ENCODE peak calls at places on chromosomes 12 and 14, in five cellular contexts. S is right atrium auricular region, L is IMR-90, K is fibroblast of mammary gland, T is fibroblast of pulmonary artery. B is an unnamed sample.

GRCh38 chr14:69325646-69326265 is 65.8 kb downstream of the GALNT16 start:
- DNase-seq in T (no peak), S (no peak), K (no peak), L (no peak), B (no peak)

GRCh38 chr12:109475993-109476806 is 900 bp downstream of the KCTD10 start:
- DNase-seq in K (peak), L (no peak), T (no peak), S (no peak), B (no peak)

GRCh38 chr12:124927325-124928094 is 13.1 kb upstream of the UBC start:
- DNase-seq in L (peak), T (peak), S (peak), K (peak), B (peak)

GRCh38 chr12:102407776-102408486 is 72.4 kb downstream of the IGF1 start:
- DNase-seq in K (peak), S (no peak), L (peak), T (no peak), B (no peak)

GRCh38 chr14:54776361-54777001 is 126.1 kb downstream of the GCH1 start:
- DNase-seq in L (peak), T (peak), K (peak), S (no peak), B (peak)

GRCh38 chr12:92473564-92473963 is 229.2 kb upstream of the PLEKHG7 start:
- DNase-seq in T (no peak), K (no peak), S (no peak), L (no peak), B (no peak)

GRCh38 chr12:59895161-59895785 is 299.4 kb downstream of the SLC16A7 start:
- DNase-seq in S (no peak), T (no peak), K (no peak), L (no peak), B (no peak)

GRCh38 chr12:27595231-27595642 is 71.2 kb downstream of the PPFIBP1 start:
- DNase-seq in S (peak), K (peak), L (peak), T (peak), B (no peak)

GRCh38 chr12:123141615-123142517 is 9.0 kb downstream of the PITPNM2 start:
- DNase-seq in K (peak), L (peak), T (peak), S (peak), B (peak)

GRCh38 chr12:94277426-94278000 is 129.1 kb downstream of the PLXNC1 start:
- DNase-seq in T (no peak), K (peak), S (no peak), L (peak), B (no peak)

GRCh38 chr12:88303335-88303734 is 161.2 kb downstream of the TMTC3 start:
- DNase-seq in K (no peak), S (no peak), L (no peak), T (no peak), B (no peak)

GRCh38 chr14:93132472-93133065 is 16.8 kb upstream of the ITPK1 start:
- DNase-seq in L (peak), K (peak), T (peak), S (no peak), B (peak)

GRCh38 chr14:59017285-59017965 is 171.0 kb upstream of the DAAM1 start:
- DNase-seq in S (no peak), T (no peak), K (no peak), L (no peak), B (no peak)

GRCh38 chr12:57166971-57167371 is 19.6 kb upstream of the LRP1-AS start:
- DNase-seq in T (peak), K (peak), L (peak), S (no peak), B (peak)

GRCh38 chr12:78721906-78722305 is 142.7 kb upstream of the SYT1 start:
- DNase-seq in L (peak), S (no peak), T (peak), K (no peak), B (no peak)

GRCh38 chr12:59067068-59067467 is 146.8 kb upstream of the LRIG3 start:
- DNase-seq in L (peak), K (peak), T (peak), S (no peak), B (no peak)

GRCh38 chr12:45660330-45660729 is 69.2 kb upstream of the ARID2 start:
- DNase-seq in T (peak), L (peak), K (peak), S (no peak), B (peak)

GRCh38 chr12:23921099-23921846 is 28.2 kb downstream of the SOX5 start:
- DNase-seq in L (peak), K (no peak), S (no peak), T (no peak), B (no peak)

GRCh38 chr12:40149673-40150260 is 43.9 kb upstream of the SLC2A13 start:
- DNase-seq in S (no peak), L (no peak), T (peak), K (peak), B (peak)

GRCh38 chr14:97976861-97977260 is 1179.7 kb downstream of the VRK1 start:
- DNase-seq in K (no peak), L (no peak), S (peak), T (no peak), B (peak)

GRCh38 chr12:8914716-8915526 is 612 bp downstream of the PHC1 start:
- DNase-seq in K (peak), S (peak), L (peak), T (peak), B (peak)

GRCh38 chr12:10213168-10214130 is 772 bp downstream of the GABARAPL1 start:
- DNase-seq in T (peak), L (peak), K (peak), S (peak), B (peak)

GRCh38 chr12:67873355-67873754 is 115.9 kb upstream of the IFNG-AS1 start:
- DNase-seq in S (no peak), L (no peak), K (no peak), T (no peak), B (no peak)

GRCh38 chr12:44930972-44931600 is 55.0 kb upstream of the NELL2 start:
- DNase-seq in K (peak), L (peak), S (no peak), T (peak), B (peak)

GRCh38 chr12:65868133-65868705 is 43.9 kb downstream of the HMGA2 start:
- DNase-seq in K (peak), S (no peak), L (peak), T (peak), B (peak)

GRCh38 chr14:105282098-105282725 is 18.6 kb downstream of the BRF1 start:
- DNase-seq in L (no peak), K (no peak), S (no peak), T (no peak), B (no peak)
- TF ChIP-seq CTCF in L (no peak), K (no peak), S (no peak), T (no peak), B (no peak)

DNA sequence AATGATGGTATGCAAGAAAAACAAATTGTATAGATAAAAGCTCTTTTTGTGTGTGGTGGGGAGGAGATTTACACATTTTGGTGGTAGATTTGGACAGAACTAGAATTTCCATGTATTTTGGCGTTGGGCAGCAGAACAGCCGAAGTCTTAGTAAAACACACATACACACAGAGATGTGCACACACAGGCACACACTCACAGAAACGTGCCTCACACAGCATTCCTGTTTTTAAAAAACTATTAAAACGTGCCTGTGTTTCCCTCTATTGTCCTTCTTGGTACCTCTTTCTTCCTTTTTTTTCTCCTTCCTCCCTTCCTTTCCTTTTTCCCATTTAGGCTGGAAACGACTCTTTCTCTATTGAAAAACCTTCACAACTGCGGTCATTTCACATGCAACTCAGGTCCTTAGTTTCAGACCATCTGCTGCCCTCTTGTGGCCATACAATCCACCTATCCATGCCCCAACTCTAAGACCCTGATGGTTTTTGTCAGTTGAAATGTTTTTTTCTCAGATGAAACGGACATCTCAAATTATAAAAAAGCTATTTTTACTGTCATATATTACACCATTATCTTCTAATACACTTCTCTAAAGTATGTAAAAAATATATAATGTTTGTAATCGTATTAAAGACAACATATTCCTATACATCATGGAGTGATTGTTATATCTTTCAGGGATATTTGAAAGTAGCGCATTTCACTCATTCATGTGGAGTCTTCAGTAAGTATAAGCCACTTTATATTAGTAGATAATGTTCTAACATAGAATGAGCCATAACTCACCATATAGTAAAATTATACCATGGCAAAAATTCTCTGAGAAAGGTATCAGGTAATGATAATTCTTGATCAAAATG is 386.7 kb upstream of the NOVA1 start:
- DNase-seq in L (peak), S (peak), K (peak), T (peak), B (peak)
- TF ChIP-seq CTCF in L (peak), S (peak), K (peak), T (peak), B (peak)

GRCh38 chr14:77760381-77761204 is at the start of gene SNW1:
- DNase-seq in K (peak), S (peak), T (peak), L (peak), B (peak)

GRCh38 chr14:77763316-77763715 is 2.4 kb upstream of the SNW1 start:
- DNase-seq in T (no peak), K (no peak), L (no peak), S (no peak), B (no peak)

GRCh38 chr14:77763978-77764377 is 3.0 kb upstream of the SNW1 start:
- DNase-seq in S (no peak), K (no peak), T (no peak), L (no peak), B (no peak)

GRCh38 chr14:77761205-77761931 is 412 bp upstream of the SNW1 start:
- DNase-seq in S (peak), K (peak), T (peak), L (peak), B (peak)
- TF ChIP-seq CTCF in S (peak), K (peak), T (peak), L (peak), B (peak)

GRCh38 chr14:86038401-86038985 is 508.5 kb downstream of the FLRT2 start:
- DNase-seq in L (peak), T (peak), S (no peak), K (peak), B (peak)

GRCh38 chr14:86035882-86036281 is 505.9 kb downstream of the FLRT2 start:
- DNase-seq in K (peak), L (no peak), T (peak), S (no peak), B (peak)
- TF ChIP-seq CTCF in K (peak), L (peak), T (peak), S (no peak), B (peak)

DNA sequence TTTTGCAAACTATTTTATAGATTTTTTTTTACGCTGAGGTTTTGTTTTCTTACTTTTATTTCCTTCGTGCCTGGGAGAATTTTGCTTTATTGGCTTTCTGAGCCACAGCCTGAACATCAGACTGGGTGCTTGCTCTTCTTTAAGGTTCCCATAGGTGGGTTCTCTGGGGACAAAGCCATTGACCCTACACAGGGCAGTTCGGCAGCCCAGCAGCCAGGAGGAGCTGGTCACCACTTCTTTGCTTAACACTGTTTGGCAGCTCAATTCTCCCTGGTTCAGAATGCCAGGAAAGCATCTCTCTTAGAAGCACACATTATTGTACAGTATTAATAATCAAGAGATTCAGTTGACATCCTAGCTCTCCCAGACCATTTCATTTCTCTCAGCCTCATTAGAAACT is 140.8 kb upstream of the NEDD1 start:
- DNase-seq in K (no peak), L (peak), T (no peak), S (no peak), B (no peak)
- TF ChIP-seq CTCF in K (no peak), L (peak), T (peak), S (no peak), B (no peak)

GRCh38 chr14:50013198-50013918 is 103.0 kb downstream of the VCPKMT start:
- DNase-seq in S (no peak), K (peak), L (no peak), T (no peak), B (no peak)

GRCh38 chr14:50015708-50016107 is 100.7 kb downstream of the VCPKMT start:
- DNase-seq in K (no peak), L (no peak), S (no peak), T (no peak), B (no peak)

GRCh38 chr14:50013934-50014333 is 102.4 kb downstream of the VCPKMT start:
- DNase-seq in T (no peak), K (no peak), L (no peak), S (no peak), B (no peak)

GRCh38 chr14:50012644-50013043 is 103.7 kb downstream of the VCPKMT start:
- DNase-seq in K (peak), L (peak), T (no peak), S (no peak), B (no peak)

DNA sequence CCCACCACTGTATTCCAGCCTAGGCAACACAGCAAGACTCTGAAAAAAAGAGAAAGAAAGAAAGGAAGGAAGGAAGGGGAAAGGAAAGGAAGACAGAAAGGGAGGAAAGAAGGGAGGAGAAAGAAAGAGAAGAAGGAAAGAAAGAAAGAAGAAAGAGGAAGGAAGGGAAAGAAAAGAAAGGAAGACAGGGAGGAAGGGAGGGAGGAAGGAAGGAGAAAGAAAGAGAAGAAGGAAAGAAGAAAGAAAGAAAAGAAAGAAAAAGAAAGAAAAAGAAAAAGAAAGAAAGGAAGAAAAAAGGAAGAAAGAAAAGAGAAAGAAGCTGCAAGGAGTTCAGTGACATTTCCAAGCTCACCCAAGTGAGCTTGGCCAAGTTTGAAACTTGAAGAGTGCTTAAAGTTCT is 101.6 kb downstream of the VCPKMT start:
- DNase-seq in T (no peak), K (no peak), L (no peak), S (no peak), B (no peak)
- TF ChIP-seq CTCF in T (no peak), K (no peak), L (no peak), S (no peak), B (no peak)

DNA sequence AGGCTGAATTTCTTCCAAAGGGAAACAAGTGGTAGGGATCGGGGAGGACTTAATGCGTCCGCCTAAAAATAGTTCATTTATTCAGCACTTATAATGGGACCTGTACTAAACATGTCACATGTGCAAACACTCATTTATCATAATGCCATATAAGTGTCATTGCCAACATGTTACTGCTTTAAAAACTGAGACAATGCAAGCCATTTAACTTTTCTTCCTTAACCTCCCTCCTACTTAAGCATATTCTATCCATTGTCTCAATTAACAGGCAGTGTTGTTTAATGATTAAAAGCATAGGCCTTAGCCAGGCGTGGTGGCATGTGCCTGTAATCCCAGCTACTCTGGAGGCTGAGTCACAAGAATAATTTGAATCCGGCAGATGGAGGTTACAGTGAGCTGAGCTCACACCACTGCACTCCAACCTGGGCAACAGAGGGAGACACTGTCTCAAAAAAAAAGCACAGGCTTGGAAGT is 13.5 kb upstream of the SCFD1 start:
- DNase-seq in L (peak), S (no peak), T (peak), K (peak), B (peak)
- TF ChIP-seq CTCF in L (peak), S (no peak), T (no peak), K (no peak), B (peak)

DNA sequence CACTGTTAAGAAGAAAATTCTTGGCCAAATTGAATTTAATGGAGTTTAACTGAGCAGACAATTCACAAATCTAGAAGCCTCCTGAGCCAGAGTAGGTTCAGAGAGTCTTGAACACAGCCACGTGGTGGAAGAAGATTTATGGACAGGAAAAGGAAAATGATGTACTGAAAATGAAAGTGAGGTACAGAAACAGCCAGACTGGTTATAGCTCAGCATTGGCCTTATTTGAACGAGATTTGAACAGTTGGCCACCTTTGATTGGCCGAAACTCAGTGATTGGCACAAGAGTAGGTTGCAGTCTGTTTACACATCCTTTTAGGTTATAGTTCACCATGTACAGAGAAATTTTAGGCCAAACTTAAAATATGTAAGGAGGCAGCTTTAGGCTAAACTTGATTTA is 9.9 kb downstream of the OAS2 start:
- DNase-seq in L (no peak), K (no peak), T (no peak), S (no peak), B (no peak)
- TF ChIP-seq CTCF in L (no peak), K (no peak), T (no peak), S (no peak), B (no peak)

B was measured in MCF 10A.